ENCODE peak calls at places on chromosomes 13 and 19, in four cellular contexts. Q is aorta; K is activated naive CD8-positive, alpha-beta T cell treated with anti-CD3 and anti-CD28 coated beads, Interleukin-2, amount 50 U/mL, for 24 hours; R is C1 segment of cervical spinal cord. G is an unnamed sample.

GRCh38 chr19:35041548-35042055 is at the start of gene HPN:
- DNase-seq in K (no peak), Q (no peak), R (no peak), G (peak; percentile 86)

GRCh38 chr13:53131361-53131760 is 102.7 kb downstream of the OLFM4 start:
- DNase-seq in K (no peak), Q (no peak), R (no peak), G (no peak)

GRCh38 chr13:36788276-36788675 is 30.7 kb upstream of the RFXAP start:
- DNase-seq in Q (no peak), R (no peak), K (no peak), G (no peak)

GRCh38 chr13:40668335-40668734 is 1.9 kb upstream of the FOXO1 start:
- DNase-seq in R (no peak), Q (peak; percentile 58), K (peak; percentile 56), G (no peak)

GRCh38 chr19:8373867-8374813 is 10.2 kb downstream of the ANGPTL4 start:
- DNase-seq in R (no peak), K (no peak), Q (peak; percentile 40), G (no peak)

GRCh38 chr13:113907637-113908617 is 44.1 kb upstream of the GAS6 start:
- DNase-seq in Q (no peak), K (no peak), R (no peak), G (no peak)

GRCh38 chr13:65336916-65337315 is 1893.2 kb downstream of the PCDH9 start:
- DNase-seq in Q (no peak), K (no peak), R (no peak), G (no peak)

GRCh38 chr13:25857830-25858229 is 194.0 kb downstream of the SHISA2 start:
- DNase-seq in R (no peak), K (no peak), Q (no peak), G (no peak)

GRCh38 chr19:48244289-48244688 is 11.4 kb downstream of the CARD8 start:
- DNase-seq in K (peak; percentile 41), R (no peak), Q (no peak), G (no peak)

GRCh38 chr19:10074153-10074552 is 12.0 kb upstream of the SHFL start:
- DNase-seq in Q (no peak), K (peak; percentile 50), R (no peak), G (no peak)

GRCh38 chr19:43966079-43966694 is 15.2 kb downstream of the ZNF221 start:
- DNase-seq in K (no peak), Q (no peak), R (no peak), G (no peak)

GRCh38 chr13:111949311-111949710 is 117.6 kb upstream of the SOX1 start:
- DNase-seq in R (no peak), K (no peak), Q (no peak), G (peak; percentile 6)

GRCh38 chr19:1248454-1249297 is at the start of gene MIDN:
- DNase-seq in K (peak; percentile 85), R (peak; percentile 76), Q (peak; percentile 91), G (no peak)

GRCh38 chr19:8194528-8195275 is 14.5 kb upstream of the CERS4 start:
- DNase-seq in R (no peak), Q (peak; percentile 58), K (peak; percentile 53), G (no peak)

GRCh38 chr13:98885605-98886004 is 92.3 kb downstream of the DOCK9 start:
- DNase-seq in K (no peak), Q (no peak), R (no peak), G (no peak)

GRCh38 chr19:18967358-18968146 is 26.5 kb upstream of the HOMER3 start:
- DNase-seq in Q (peak; percentile 85), R (peak; percentile 2), K (no peak), G (no peak)

G was measured in H1.